ENCODE peak calls at places on chromosome 2, in nine cellular contexts. J is uterus, R is astrocyte, X is left lung, T is WTC11, A is OCI-LY7, I is AG04450, B is lung, D is progenitor cell of endocrine pancreas. O is an unnamed sample.

GRCh38 chr2:96386470-96386869 is 50.9 kb downstream of the NCAPH start:
- DNase-seq in J (no peak), R (no peak), X (no peak), T (no peak), A (no peak), I (no peak), B (no peak), D (no peak), O (no peak)

GRCh38 chr2:105751272-105751671 is 6.6 kb downstream of the NCK2 start:
- DNase-seq in J (no peak), R (no peak), X (no peak), T (no peak), A (no peak), I (no peak), B (no peak), D (no peak), O (no peak)

GRCh38 chr2:173623411-173624076 is 268.9 kb downstream of the CDCA7 start:
- DNase-seq in J (no peak), R (no peak), X (no peak), T (no peak), A (no peak), I (no peak), B (no peak), D (no peak), O (no peak)

GRCh38 chr2:74374509-74375205 is 5.5 kb downstream of the DCTN1 start:
- DNase-seq in J (peak), R (peak), X (no peak), T (peak), A (no peak), I (peak), B (peak), D (peak), O (no peak)

GRCh38 chr2:1499033-1499795 is 86.0 kb downstream of the TPO start:
- DNase-seq in J (no peak), R (no peak), X (peak), T (no peak), A (no peak), I (no peak), B (no peak), D (no peak), O (no peak)

GRCh38 chr2:240229603-240230423 is 89.4 kb upstream of the OTOS start:
- DNase-seq in J (no peak), R (no peak), X (no peak), T (no peak), A (no peak), I (no peak), B (no peak), D (no peak), O (no peak)

GRCh38 chr2:10837532-10838266 is 25.1 kb upstream of the PDIA6 start:
- DNase-seq in J (no peak), R (no peak), X (no peak), T (no peak), A (no peak), I (no peak), B (no peak), D (no peak), O (no peak)

GRCh38 chr2:20264629-20265028 is 39.7 kb upstream of the SDC1 start:
- DNase-seq in J (no peak), R (no peak), X (no peak), T (no peak), A (no peak), I (no peak), B (no peak), D (no peak), O (no peak)

GRCh38 chr2:31018280-31018679 is 120.0 kb downstream of the GALNT14 start:
- DNase-seq in J (no peak), R (no peak), X (no peak), T (no peak), A (no peak), I (no peak), B (no peak), D (no peak), O (no peak)

GRCh38 chr2:33763671-33764310 is 164.7 kb upstream of the FAM98A start:
- DNase-seq in J (no peak), R (no peak), X (no peak), T (no peak), A (no peak), I (no peak), B (no peak), D (no peak), O (no peak)

GRCh38 chr2:70616168-70616694 is 62.6 kb upstream of the TGFA start:
- DNase-seq in J (no peak), R (no peak), X (peak), T (no peak), A (no peak), I (no peak), B (no peak), D (no peak), O (no peak)

GRCh38 chr2:241271641-241272297 is 43.7 kb downstream of the HDLBP start:
- DNase-seq in J (peak), R (peak), X (peak), T (peak), A (no peak), I (peak), B (peak), D (peak), O (peak)

GRCh38 chr2:203705184-203705583 is 1.3 kb upstream of the CD28 start:
- DNase-seq in J (no peak), R (no peak), X (no peak), T (no peak), A (peak), I (no peak), B (no peak), D (no peak), O (no peak)

GRCh38 chr2:191783416-191783815 is 63.5 kb downstream of the CAVIN2 start:
- DNase-seq in J (no peak), R (no peak), X (no peak), T (no peak), A (peak), I (no peak), B (no peak), D (no peak), O (no peak)

GRCh38 chr2:194822097-194822496 is 834.9 kb upstream of the SLC39A10 start:
- DNase-seq in J (no peak), R (no peak), X (no peak), T (no peak), A (no peak), I (no peak), B (no peak), D (no peak), O (no peak)

GRCh38 chr2:136004920-136005319 is 19.5 kb upstream of the DARS1 start:
- DNase-seq in J (no peak), R (no peak), X (no peak), T (no peak), A (no peak), I (no peak), B (no peak), D (no peak), O (no peak)

GRCh38 chr2:192148620-192149321 is 46.0 kb downstream of the TMEFF2 start:
- DNase-seq in J (no peak), R (peak), X (no peak), T (no peak), A (no peak), I (no peak), B (no peak), D (no peak), O (no peak)

GRCh38 chr2:36562245-36562644 is 35.7 kb downstream of the FEZ2 start:
- DNase-seq in J (no peak), R (peak), X (no peak), T (no peak), A (no peak), I (peak), B (no peak), D (no peak), O (no peak)

GRCh38 chr2:65185012-65185411 is 42.6 kb upstream of the ACTR2 start:
- DNase-seq in J (no peak), R (no peak), X (no peak), T (no peak), A (no peak), I (no peak), B (no peak), D (no peak), O (no peak)

GRCh38 chr2:212990697-212991096 is 160.7 kb downstream of the IKZF2 start:
- DNase-seq in J (no peak), R (no peak), X (no peak), T (no peak), A (peak), I (no peak), B (no peak), D (no peak), O (no peak)

GRCh38 chr2:231563378-231563961 is 29.2 kb upstream of the TEX44 start:
- DNase-seq in J (peak), R (peak), X (peak), T (peak), A (peak), I (peak), B (peak), D (peak), O (no peak)

GRCh38 chr2:143720093-143720664 is 591.0 kb downstream of the ARHGAP15 start:
- DNase-seq in J (no peak), R (no peak), X (no peak), T (peak), A (no peak), I (no peak), B (no peak), D (no peak), O (no peak)

GRCh38 chr2:29650634-29651097 is 270.7 kb downstream of the ALK start:
- DNase-seq in J (no peak), R (no peak), X (no peak), T (no peak), A (no peak), I (no peak), B (no peak), D (no peak), O (no peak)

GRCh38 chr2:127674241-127675209 is 805 bp downstream of the LIMS2 start:
- DNase-seq in J (no peak), R (no peak), X (peak), T (no peak), A (no peak), I (no peak), B (no peak), D (no peak), O (no peak)

GRCh38 chr2:167275066-167275465 is 386.8 kb downstream of the XIRP2 start:
- DNase-seq in J (no peak), R (no peak), X (no peak), T (no peak), A (no peak), I (no peak), B (no peak), D (no peak), O (no peak)

GRCh38 chr2:217797661-217798069 is 205.1 kb downstream of the TNS1 start:
- DNase-seq in J (no peak), R (no peak), X (no peak), T (no peak), A (peak), I (no peak), B (peak), D (peak), O (no peak)

GRCh38 chr2:71963295-71963694 is 184.4 kb downstream of the CYP26B1 start:
- DNase-seq in J (no peak), R (peak), X (no peak), T (no peak), A (no peak), I (no peak), B (no peak), D (no peak), O (no peak)

DNA sequence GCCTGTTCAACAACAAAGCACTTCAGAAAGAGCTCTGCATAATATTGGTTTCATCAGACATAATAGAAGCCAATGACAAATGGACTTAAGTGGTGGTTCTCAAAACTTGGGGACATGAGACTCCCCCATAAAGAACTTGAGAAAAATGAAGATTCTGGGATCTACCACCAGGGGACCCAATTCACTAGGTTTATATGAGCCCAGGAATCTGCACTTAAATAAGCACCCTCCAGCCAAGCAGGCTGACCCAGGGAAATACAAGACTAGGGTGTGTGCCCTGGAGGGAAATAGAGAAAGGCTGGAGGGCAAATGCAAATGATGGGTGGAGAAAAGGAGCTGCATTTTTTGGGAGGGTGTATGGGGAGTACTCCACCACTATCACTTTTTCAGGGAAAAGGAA is 52.5 kb downstream of the SATB2 start:
- DNase-seq in J (no peak), R (no peak), X (no peak), T (peak), A (no peak), I (no peak), B (no peak), D (no peak), O (no peak)
- TF ChIP-seq CTCF in J (no peak), R (peak), X (no peak), T (peak), A (peak), I (peak), B (no peak), D (peak), O (no peak)

DNA sequence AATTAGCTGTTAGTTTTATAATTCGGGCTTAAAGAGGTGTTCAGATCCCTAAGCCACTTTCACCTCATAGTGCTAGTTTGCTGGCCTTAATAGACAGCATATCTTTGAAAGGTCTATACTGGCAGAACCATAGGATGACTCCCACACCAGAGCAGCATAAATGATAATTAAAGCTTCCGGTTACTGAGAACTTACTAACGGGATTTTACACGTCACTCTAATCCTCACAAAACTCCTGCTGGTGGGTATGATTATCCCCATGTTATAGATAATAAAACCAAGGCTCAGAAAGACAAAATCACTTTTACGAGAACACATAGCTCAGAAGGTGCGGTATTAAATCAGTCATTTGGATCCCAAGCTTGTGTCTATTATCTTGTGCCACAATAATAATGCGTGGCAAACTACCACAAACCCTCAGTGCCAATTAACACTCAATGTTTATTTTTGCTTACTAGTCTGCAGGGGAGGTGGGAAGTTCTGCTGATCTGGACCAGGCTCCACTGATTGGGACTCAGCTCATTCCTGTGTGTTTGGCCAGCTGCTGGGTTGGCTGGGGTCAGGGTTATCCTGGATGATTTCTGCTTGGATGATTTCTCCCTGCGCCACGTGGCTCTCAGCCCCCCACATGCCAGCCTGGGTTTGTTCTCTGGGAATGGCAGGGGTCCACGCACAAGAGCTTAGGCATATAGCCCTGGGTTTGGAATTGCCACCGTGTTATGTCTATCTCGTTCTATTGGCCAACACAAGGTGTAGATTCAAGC is 62.3 kb downstream of the TRIB2 start:
- DNase-seq in J (no peak), R (no peak), X (no peak), T (no peak), A (no peak), I (no peak), B (no peak), D (no peak), O (no peak)
- TF ChIP-seq CTCF in J (no peak), R (no peak), X (no peak), T (no peak), A (no peak), I (no peak), B (no peak), D (no peak), O (no peak)

GRCh38 chr2:233098615-233099014 is 38.5 kb downstream of the INPP5D start:
- DNase-seq in J (no peak), R (no peak), X (no peak), T (peak), A (no peak), I (no peak), B (no peak), D (no peak), O (no peak)
- TF ChIP-seq CTCF in J (no peak), R (peak), X (no peak), T (peak), A (peak), I (peak), B (no peak), D (peak), O (no peak)

GRCh38 chr2:16244966-16245320 is 304.6 kb downstream of the MYCN start:
- DNase-seq in J (no peak), R (no peak), X (no peak), T (no peak), A (no peak), I (no peak), B (no peak), D (no peak), O (no peak)

GRCh38 chr2:16242906-16243305 is 302.6 kb downstream of the MYCN start:
- DNase-seq in J (no peak), R (no peak), X (no peak), T (no peak), A (no peak), I (no peak), B (no peak), D (no peak), O (no peak)

GRCh38 chr2:16243411-16243996 is 303.2 kb downstream of the MYCN start:
- DNase-seq in J (no peak), R (no peak), X (no peak), T (no peak), A (no peak), I (no peak), B (no peak), D (no peak), O (no peak)

GRCh38 chr2:16245481-16246054 is 305.2 kb downstream of the MYCN start:
- DNase-seq in J (no peak), R (no peak), X (no peak), T (no peak), A (no peak), I (no peak), B (no peak), D (no peak), O (no peak)

DNA sequence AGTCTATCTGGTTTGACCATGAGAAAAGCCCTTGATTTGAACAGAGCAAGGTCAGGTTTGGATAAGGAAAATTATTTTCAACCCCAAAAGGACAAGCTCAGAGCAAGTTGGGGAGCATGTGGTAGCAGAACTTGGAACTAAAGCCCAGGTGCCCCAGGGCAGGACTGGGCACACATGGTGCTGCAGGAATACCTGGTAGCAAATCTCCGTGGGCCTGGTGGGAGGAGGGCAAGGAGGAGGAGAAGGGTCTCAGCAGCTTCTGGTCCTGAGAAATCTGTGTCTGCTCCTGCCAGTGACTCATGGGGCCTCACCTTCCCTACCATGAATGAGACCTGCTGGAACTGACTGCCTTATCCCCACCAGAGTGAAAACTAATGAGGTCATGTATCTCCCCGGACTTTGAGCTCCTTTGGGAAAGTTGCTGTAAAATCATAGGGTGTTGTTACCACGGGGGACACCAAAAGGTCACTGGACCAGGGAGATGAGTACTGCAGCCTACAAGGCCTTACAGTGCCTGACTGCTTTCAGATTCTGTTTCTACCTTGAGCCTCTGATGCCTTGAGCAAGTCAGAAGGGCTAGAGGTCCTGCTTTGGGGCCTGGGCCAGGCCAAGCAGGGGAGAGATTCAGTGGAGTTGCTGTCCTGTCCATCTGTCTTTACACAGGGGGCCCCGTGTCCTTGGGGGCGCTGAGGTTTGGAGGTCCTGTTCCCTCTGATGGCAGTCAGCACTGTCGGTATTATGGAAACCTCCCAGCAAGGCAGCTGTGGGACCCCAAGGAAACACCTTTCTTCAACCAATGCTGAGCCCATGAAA is 304.0 kb downstream of the MYCN start:
- DNase-seq in J (no peak), R (no peak), X (no peak), T (no peak), A (no peak), I (no peak), B (no peak), D (no peak), O (no peak)
- TF ChIP-seq CTCF in J (no peak), R (no peak), X (no peak), T (no peak), A (no peak), I (no peak), B (no peak), D (no peak), O (no peak)